ENCODE peak calls at places on chromosomes 11 and 22, in eight cellular contexts. One of them, this sample, is unnamed.

GRCh38 chr22:41339823-41340222 is 38.5 kb downstream of the ZC3H7B start:
- DNase-seq in AG09309: no peak
- DNase-seq in astrocyte of the spinal cord: no peak
- DNase-seq in BE2C: no peak
- DNase-seq in cardiac muscle cell: no peak
- DNase-seq in choroid plexus epithelial cell: no peak
- DNase-seq in A549: no peak
- DNase-seq in Calu3: no peak
- DNase-seq in this sample: no peak

GRCh38 chr11:6568191-6568918 is 35.1 kb downstream of the RRP8 start:
- DNase-seq in AG09309: no peak
- DNase-seq in astrocyte of the spinal cord: peak; percentile 73
- DNase-seq in BE2C: peak; percentile 57
- DNase-seq in cardiac muscle cell: peak; percentile 92
- DNase-seq in choroid plexus epithelial cell: peak; percentile 86
- DNase-seq in A549: peak; percentile 24
- DNase-seq in Calu3: no peak
- DNase-seq in this sample: no peak

GRCh38 chr11:3824714-3825472 is 15.9 kb downstream of the RHOG start:
- DNase-seq in AG09309: no peak
- DNase-seq in astrocyte of the spinal cord: no peak
- DNase-seq in BE2C: peak; percentile 68
- DNase-seq in cardiac muscle cell: peak; percentile 70
- DNase-seq in choroid plexus epithelial cell: peak; percentile 62
- DNase-seq in A549: peak; percentile 80
- DNase-seq in Calu3: peak; percentile 52
- DNase-seq in this sample: peak; percentile 83

GRCh38 chr22:22823126-22823804 is 64.4 kb upstream of the IGLL5 start:
- DNase-seq in AG09309: no peak
- DNase-seq in astrocyte of the spinal cord: no peak
- DNase-seq in BE2C: no peak
- DNase-seq in cardiac muscle cell: no peak
- DNase-seq in choroid plexus epithelial cell: no peak
- DNase-seq in A549: no peak
- DNase-seq in Calu3: no peak
- DNase-seq in this sample: no peak

GRCh38 chr11:71266114-71266833 is 13.9 kb upstream of the SHANK2 start:
- DNase-seq in AG09309: no peak
- DNase-seq in astrocyte of the spinal cord: no peak
- DNase-seq in BE2C: no peak
- DNase-seq in cardiac muscle cell: no peak
- DNase-seq in choroid plexus epithelial cell: no peak
- DNase-seq in A549: no peak
- DNase-seq in Calu3: peak; percentile 43
- DNase-seq in this sample: no peak

GRCh38 chr11:95335989-95336388 is 105.0 kb upstream of the SESN3 start:
- DNase-seq in AG09309: no peak
- DNase-seq in astrocyte of the spinal cord: no peak
- DNase-seq in BE2C: peak; percentile 51
- DNase-seq in cardiac muscle cell: no peak
- DNase-seq in choroid plexus epithelial cell: no peak
- DNase-seq in A549: no peak
- DNase-seq in Calu3: no peak
- DNase-seq in this sample: peak; percentile 72

GRCh38 chr11:10451399-10452116 is 3.5 kb upstream of the AMPD3 start:
- DNase-seq in AG09309: no peak
- DNase-seq in astrocyte of the spinal cord: no peak
- DNase-seq in BE2C: no peak
- DNase-seq in cardiac muscle cell: no peak
- DNase-seq in choroid plexus epithelial cell: no peak
- DNase-seq in A549: no peak
- DNase-seq in Calu3: no peak
- DNase-seq in this sample: no peak

GRCh38 chr11:45264839-45265515 is 21.2 kb downstream of the SYT13 start:
- DNase-seq in AG09309: peak; percentile 64
- DNase-seq in astrocyte of the spinal cord: peak; percentile 89
- DNase-seq in BE2C: no peak
- DNase-seq in cardiac muscle cell: peak; percentile 79
- DNase-seq in choroid plexus epithelial cell: peak; percentile 67
- DNase-seq in A549: peak; percentile 88
- DNase-seq in Calu3: no peak
- DNase-seq in this sample: no peak

GRCh38 chr11:103338621-103339484 is 229.6 kb downstream of the DYNC2H1 start:
- DNase-seq in AG09309: peak; percentile 16
- DNase-seq in astrocyte of the spinal cord: peak; percentile 36
- DNase-seq in BE2C: peak; percentile 67
- DNase-seq in cardiac muscle cell: peak; percentile 40
- DNase-seq in choroid plexus epithelial cell: peak; percentile 69
- DNase-seq in A549: peak; percentile 9
- DNase-seq in Calu3: peak; percentile 3
- DNase-seq in this sample: peak; percentile 27

GRCh38 chr11:5694642-5695041 is 5.1 kb downstream of the TRIM22 start:
- DNase-seq in AG09309: no peak
- DNase-seq in astrocyte of the spinal cord: no peak
- DNase-seq in BE2C: no peak
- DNase-seq in cardiac muscle cell: no peak
- DNase-seq in choroid plexus epithelial cell: no peak
- DNase-seq in A549: no peak
- DNase-seq in Calu3: no peak
- DNase-seq in this sample: no peak

GRCh38 chr22:37148742-37149665 is 712 bp downstream of the IL2RB start:
- DNase-seq in AG09309: no peak
- DNase-seq in astrocyte of the spinal cord: no peak
- DNase-seq in BE2C: no peak
- DNase-seq in cardiac muscle cell: no peak
- DNase-seq in choroid plexus epithelial cell: no peak
- DNase-seq in A549: no peak
- DNase-seq in Calu3: no peak
- DNase-seq in this sample: no peak

GRCh38 chr22:37147186-37147990 is 2.3 kb downstream of the IL2RB start:
- DNase-seq in AG09309: no peak
- DNase-seq in astrocyte of the spinal cord: no peak
- DNase-seq in BE2C: no peak
- DNase-seq in cardiac muscle cell: no peak
- DNase-seq in choroid plexus epithelial cell: no peak
- DNase-seq in A549: no peak
- DNase-seq in Calu3: no peak
- DNase-seq in this sample: no peak

GRCh38 chr22:37145415-37146385 is 4.0 kb downstream of the IL2RB start:
- DNase-seq in AG09309: no peak
- DNase-seq in astrocyte of the spinal cord: no peak
- DNase-seq in BE2C: no peak
- DNase-seq in cardiac muscle cell: peak; percentile 14
- DNase-seq in choroid plexus epithelial cell: no peak
- DNase-seq in A549: no peak
- DNase-seq in Calu3: no peak
- DNase-seq in this sample: no peak

GRCh38 chr22:37146507-37147180 is 3.1 kb downstream of the IL2RB start:
- DNase-seq in AG09309: no peak
- DNase-seq in astrocyte of the spinal cord: no peak
- DNase-seq in BE2C: no peak
- DNase-seq in cardiac muscle cell: no peak
- DNase-seq in choroid plexus epithelial cell: no peak
- DNase-seq in A549: no peak
- DNase-seq in Calu3: no peak
- DNase-seq in this sample: no peak

DNA sequence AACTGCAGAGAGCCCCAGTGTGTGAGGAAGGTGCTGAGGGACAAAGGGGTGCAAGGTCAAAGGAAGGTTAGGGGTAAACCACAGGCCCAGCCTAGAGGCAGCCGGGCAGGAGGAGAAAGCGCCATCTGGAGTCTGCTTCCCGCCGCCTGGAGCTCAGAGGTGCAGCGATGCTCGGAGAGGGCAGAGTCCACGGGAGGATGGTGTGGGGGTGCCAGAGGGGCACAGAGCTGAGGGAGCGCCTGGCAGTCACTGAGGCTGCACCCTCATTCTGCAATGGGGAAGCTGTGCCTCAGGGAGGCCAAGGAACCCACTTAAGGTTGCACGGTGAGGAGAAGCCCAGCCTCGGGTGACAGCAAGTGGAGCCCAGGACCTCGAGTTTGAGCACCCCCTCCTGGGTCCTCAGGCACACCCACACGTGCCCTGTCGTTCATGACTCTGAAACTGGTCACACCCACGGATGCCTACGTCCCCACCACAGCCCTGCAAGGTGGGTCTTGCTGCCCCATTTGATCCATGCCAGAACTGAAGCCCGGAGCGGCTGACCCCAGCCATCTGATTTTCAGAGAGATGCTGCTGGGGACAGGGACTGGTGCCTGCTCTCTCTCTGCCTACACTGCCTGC is 1.6 kb downstream of the IL2RB start:
- DNase-seq in AG09309: no peak
- DNase-seq in astrocyte of the spinal cord: no peak
- DNase-seq in BE2C: no peak
- DNase-seq in cardiac muscle cell: no peak
- DNase-seq in choroid plexus epithelial cell: no peak
- DNase-seq in A549: no peak
- DNase-seq in Calu3: no peak
- DNase-seq in this sample: no peak
- TF ChIP-seq CTCF in AG09309: no peak
- TF ChIP-seq CTCF in astrocyte of the spinal cord: no peak
- TF ChIP-seq CTCF in BE2C: no peak
- TF ChIP-seq CTCF in cardiac muscle cell: no peak
- TF ChIP-seq CTCF in choroid plexus epithelial cell: no peak
- TF ChIP-seq CTCF in A549: no peak
- TF ChIP-seq CTCF in Calu3: no peak
- TF ChIP-seq CTCF in this sample: no peak

GRCh38 chr22:45905924-45906865 is 70.8 kb downstream of the WNT7B start:
- DNase-seq in AG09309: peak; percentile 37
- DNase-seq in astrocyte of the spinal cord: peak; percentile 43
- DNase-seq in BE2C: no peak
- DNase-seq in cardiac muscle cell: peak; percentile 72
- DNase-seq in choroid plexus epithelial cell: peak; percentile 60
- DNase-seq in A549: no peak
- DNase-seq in Calu3: no peak
- DNase-seq in this sample: no peak
- TF ChIP-seq CTCF in AG09309: peak; percentile 12
- TF ChIP-seq CTCF in astrocyte of the spinal cord: no peak
- TF ChIP-seq CTCF in BE2C: no peak
- TF ChIP-seq CTCF in cardiac muscle cell: no peak
- TF ChIP-seq CTCF in choroid plexus epithelial cell: no peak
- TF ChIP-seq CTCF in A549: no peak
- TF ChIP-seq CTCF in Calu3: no peak
- TF ChIP-seq CTCF in this sample: no peak

DNA sequence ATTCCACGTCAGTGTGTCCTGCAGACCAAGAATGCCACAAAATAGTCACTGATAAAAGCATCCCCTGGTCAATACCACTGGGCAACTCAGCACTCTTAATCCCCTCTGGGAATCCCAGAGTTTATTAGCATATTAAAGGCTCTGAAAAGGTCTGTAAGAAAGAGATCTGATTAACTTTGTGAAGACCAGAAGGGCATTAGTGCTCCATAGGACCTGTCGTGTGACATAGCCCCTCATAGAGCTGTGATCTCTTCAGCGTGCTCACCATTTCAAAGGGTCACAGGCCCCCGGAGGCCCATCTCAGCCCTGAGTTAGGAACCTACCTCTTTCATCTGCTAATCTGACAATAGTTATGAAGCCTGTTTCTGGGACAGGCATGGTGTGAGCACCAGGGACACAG is 299.2 kb downstream of the MN1 start:
- DNase-seq in AG09309: no peak
- DNase-seq in astrocyte of the spinal cord: no peak
- DNase-seq in BE2C: no peak
- DNase-seq in cardiac muscle cell: no peak
- DNase-seq in choroid plexus epithelial cell: no peak
- DNase-seq in A549: no peak
- DNase-seq in Calu3: no peak
- DNase-seq in this sample: no peak
- TF ChIP-seq CTCF in AG09309: no peak
- TF ChIP-seq CTCF in astrocyte of the spinal cord: no peak
- TF ChIP-seq CTCF in BE2C: no peak
- TF ChIP-seq CTCF in cardiac muscle cell: no peak
- TF ChIP-seq CTCF in choroid plexus epithelial cell: no peak
- TF ChIP-seq CTCF in A549: no peak
- TF ChIP-seq CTCF in Calu3: no peak
- TF ChIP-seq CTCF in this sample: no peak

GRCh38 chr11:46393231-46393616 is 1.6 kb upstream of the CHRM4 start:
- DNase-seq in AG09309: no peak
- DNase-seq in astrocyte of the spinal cord: no peak
- DNase-seq in BE2C: no peak
- DNase-seq in cardiac muscle cell: no peak
- DNase-seq in choroid plexus epithelial cell: no peak
- DNase-seq in A549: no peak
- DNase-seq in Calu3: no peak
- DNase-seq in this sample: no peak

GRCh38 chr11:46392421-46393230 is 1.1 kb upstream of the CHRM4 start:
- DNase-seq in AG09309: peak; percentile 17
- DNase-seq in astrocyte of the spinal cord: peak; percentile 76
- DNase-seq in BE2C: no peak
- DNase-seq in cardiac muscle cell: peak; percentile 88
- DNase-seq in choroid plexus epithelial cell: peak; percentile 83
- DNase-seq in A549: peak; percentile 74
- DNase-seq in Calu3: peak; percentile 89
- DNase-seq in this sample: peak; percentile 60

GRCh38 chr11:46390331-46391171 is 1.0 kb downstream of the CHRM4 start:
- DNase-seq in AG09309: no peak
- DNase-seq in astrocyte of the spinal cord: no peak
- DNase-seq in BE2C: no peak
- DNase-seq in cardiac muscle cell: no peak
- DNase-seq in choroid plexus epithelial cell: no peak
- DNase-seq in A549: no peak
- DNase-seq in Calu3: no peak
- DNase-seq in this sample: peak; percentile 52

GRCh38 chr11:46391186-46391577 is 394 bp downstream of the CHRM4 start:
- DNase-seq in AG09309: no peak
- DNase-seq in astrocyte of the spinal cord: no peak
- DNase-seq in BE2C: no peak
- DNase-seq in cardiac muscle cell: no peak
- DNase-seq in choroid plexus epithelial cell: no peak
- DNase-seq in A549: no peak
- DNase-seq in Calu3: no peak
- DNase-seq in this sample: no peak

DNA sequence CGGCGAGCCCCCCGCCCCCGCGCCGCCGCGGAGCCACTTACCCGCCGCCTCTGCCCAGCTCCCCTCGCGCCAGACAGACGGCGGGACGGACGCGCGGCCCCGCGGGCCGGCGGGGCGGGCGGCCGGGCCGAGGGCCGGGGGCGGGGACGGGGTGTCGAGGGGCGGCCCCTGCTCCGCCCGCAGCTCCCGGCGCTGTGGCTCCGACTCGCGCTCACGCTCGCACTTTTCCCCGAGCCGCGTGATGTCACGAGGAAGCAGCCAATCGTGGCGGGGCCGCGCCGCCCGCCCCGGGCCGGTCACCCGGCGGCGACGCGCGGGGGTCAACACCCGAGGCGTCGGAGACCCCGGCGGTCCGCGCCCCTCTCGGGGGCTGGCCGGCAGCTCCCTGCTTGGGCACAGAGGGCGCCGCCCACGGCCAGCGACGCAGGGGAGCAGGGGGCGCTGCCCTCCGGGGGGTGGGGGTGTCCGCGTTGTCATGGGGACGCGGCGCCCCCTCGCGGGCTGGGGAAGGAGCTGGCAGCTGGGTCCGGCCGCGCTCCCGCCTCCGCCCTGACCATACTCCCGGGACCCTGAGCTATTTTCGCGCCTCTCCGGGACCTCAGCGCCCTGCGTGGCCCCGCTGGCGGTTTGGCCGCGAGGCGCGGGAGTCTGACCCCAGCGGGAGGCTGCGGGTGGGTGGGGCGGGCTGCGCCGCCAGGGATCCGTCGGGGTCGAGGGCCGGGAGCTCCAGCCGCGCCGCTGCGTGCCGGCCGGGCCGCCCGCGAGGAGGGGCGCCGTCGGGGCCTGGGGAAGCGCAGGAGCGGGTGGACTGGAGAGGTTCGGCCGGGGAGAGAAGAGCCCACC is at the start of gene CHRM4:
- DNase-seq in AG09309: no peak
- DNase-seq in astrocyte of the spinal cord: no peak
- DNase-seq in BE2C: peak; percentile 71
- DNase-seq in cardiac muscle cell: peak; percentile 52
- DNase-seq in choroid plexus epithelial cell: peak; percentile 36
- DNase-seq in A549: peak; percentile 65
- DNase-seq in Calu3: peak; percentile 65
- DNase-seq in this sample: peak; percentile 80
- TF ChIP-seq CTCF in AG09309: peak; percentile 25
- TF ChIP-seq CTCF in astrocyte of the spinal cord: peak; percentile 46
- TF ChIP-seq CTCF in BE2C: peak; percentile 19
- TF ChIP-seq CTCF in cardiac muscle cell: peak; percentile 39
- TF ChIP-seq CTCF in choroid plexus epithelial cell: peak; percentile 36
- TF ChIP-seq CTCF in A549: peak; percentile 74
- TF ChIP-seq CTCF in Calu3: peak; percentile 57
- TF ChIP-seq CTCF in this sample: peak; percentile 63